ENCODE peak calls at places on chromosomes 2 and 18, in six cellular contexts. One of them, this sample, is unnamed.
A peak's percentile ranks its signal among the peaks of the same experiment; 100 is the strongest.

GRCh38 chr2:197786010-197786877 is 1.1 kb upstream of the BOLL start:
- DNase-seq in kidney: peak; percentile 82
- DNase-seq in suprapubic skin: no peak
- DNase-seq in PC-9: no peak
- DNase-seq in ascending aorta: no peak
- DNase-seq in fibroblast of lung: no peak
- DNase-seq in this sample: peak; percentile 79

GRCh38 chr2:216596986-216597509 is 36.2 kb upstream of the IGFBP2 start:
- DNase-seq in fibroblast of lung: no peak
- DNase-seq in kidney: no peak
- DNase-seq in suprapubic skin: no peak
- DNase-seq in PC-9: no peak
- DNase-seq in ascending aorta: no peak
- DNase-seq in this sample: no peak

GRCh38 chr2:45274190-45274926 is 265.1 kb upstream of the SIX2 start:
- DNase-seq in fibroblast of lung: no peak
- DNase-seq in kidney: no peak
- DNase-seq in ascending aorta: no peak
- DNase-seq in PC-9: peak; percentile 59
- DNase-seq in suprapubic skin: no peak
- DNase-seq in this sample: no peak

GRCh38 chr2:188032786-188033185 is 258.9 kb upstream of the GULP1 start:
- DNase-seq in ascending aorta: no peak
- DNase-seq in PC-9: no peak
- DNase-seq in fibroblast of lung: no peak
- DNase-seq in suprapubic skin: no peak
- DNase-seq in kidney: no peak
- DNase-seq in this sample: no peak

GRCh38 chr2:3738454-3738853 is 35.1 kb downstream of the DCDC2C start:
- DNase-seq in fibroblast of lung: peak; percentile 23
- DNase-seq in ascending aorta: no peak
- DNase-seq in kidney: no peak
- DNase-seq in suprapubic skin: no peak
- DNase-seq in PC-9: peak; percentile 39
- DNase-seq in this sample: no peak

GRCh38 chr18:2920546-2921343 is 73.9 kb downstream of the EMILIN2 start:
- DNase-seq in PC-9: no peak
- DNase-seq in fibroblast of lung: no peak
- DNase-seq in ascending aorta: no peak
- DNase-seq in kidney: peak; percentile 52
- DNase-seq in suprapubic skin: no peak
- DNase-seq in this sample: no peak

GRCh38 chr2:29260151-29260772 is 145.0 kb downstream of the CLIP4 start:
- DNase-seq in ascending aorta: no peak
- DNase-seq in kidney: no peak
- DNase-seq in PC-9: peak; percentile 40
- DNase-seq in fibroblast of lung: peak; percentile 25
- DNase-seq in suprapubic skin: no peak
- DNase-seq in this sample: no peak

GRCh38 chr2:27663160-27663462 is 303 bp downstream of the SUPT7L start:
- DNase-seq in PC-9: no peak
- DNase-seq in kidney: peak; percentile 89
- DNase-seq in fibroblast of lung: no peak
- DNase-seq in ascending aorta: no peak
- DNase-seq in suprapubic skin: no peak
- DNase-seq in this sample: peak; percentile 65

GRCh38 chr2:236545248-236545658 is 24.4 kb upstream of the ACKR3 start:
- DNase-seq in kidney: no peak
- DNase-seq in ascending aorta: no peak
- DNase-seq in suprapubic skin: no peak
- DNase-seq in PC-9: no peak
- DNase-seq in fibroblast of lung: no peak
- DNase-seq in this sample: no peak

GRCh38 chr2:236547725-236548124 is 21.9 kb upstream of the ACKR3 start:
- DNase-seq in ascending aorta: no peak
- DNase-seq in PC-9: no peak
- DNase-seq in kidney: no peak
- DNase-seq in fibroblast of lung: no peak
- DNase-seq in suprapubic skin: no peak
- DNase-seq in this sample: no peak

GRCh38 chr2:236548179-236548918 is 21.3 kb upstream of the ACKR3 start:
- DNase-seq in kidney: no peak
- DNase-seq in ascending aorta: no peak
- DNase-seq in fibroblast of lung: peak; percentile 16
- DNase-seq in PC-9: no peak
- DNase-seq in suprapubic skin: no peak
- DNase-seq in this sample: no peak

GRCh38 chr2:236545814-236546480 is 23.7 kb upstream of the ACKR3 start:
- DNase-seq in ascending aorta: no peak
- DNase-seq in kidney: no peak
- DNase-seq in fibroblast of lung: no peak
- DNase-seq in suprapubic skin: no peak
- DNase-seq in PC-9: no peak
- DNase-seq in this sample: no peak

DNA sequence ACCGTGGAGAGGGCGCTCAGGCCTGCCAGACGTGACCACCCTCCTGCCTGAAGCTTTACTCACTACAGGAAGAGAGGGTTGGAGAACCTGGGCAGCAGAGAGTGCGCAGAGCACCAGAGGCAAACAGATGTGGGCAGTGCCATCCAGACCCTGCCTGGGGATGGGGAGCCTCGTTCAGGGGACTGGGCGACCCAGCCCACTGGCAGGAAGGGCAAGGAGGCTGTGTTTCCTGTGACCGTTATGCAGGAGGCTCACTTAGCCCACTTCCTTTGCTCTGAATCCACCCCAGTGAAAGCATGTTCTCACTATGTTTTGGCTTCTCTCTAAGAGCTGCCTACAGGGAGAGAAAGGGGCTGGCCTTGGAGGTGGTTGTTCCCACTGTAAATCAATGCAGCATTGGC is 23.1 kb upstream of the ACKR3 start:
- DNase-seq in PC-9: no peak
- DNase-seq in ascending aorta: no peak
- DNase-seq in suprapubic skin: no peak
- DNase-seq in kidney: no peak
- DNase-seq in fibroblast of lung: no peak
- DNase-seq in this sample: no peak
- H3K4me1 ChIP-seq in PC-9: no peaks in the 10 kb centered on the region
- H3K4me1 ChIP-seq in ascending aorta: peaks cover 3% of the 10 kb centered on the region
- H3K4me1 ChIP-seq in suprapubic skin: no peaks in the 10 kb centered on the region
- H3K4me1 ChIP-seq in kidney: no peaks in the 10 kb centered on the region
- H3K4me1 ChIP-seq in fibroblast of lung: no peaks in the 10 kb centered on the region
- H3K4me1 ChIP-seq in this sample: no peaks in the 10 kb centered on the region

GRCh38 chr2:65409045-65409444 is 23.4 kb downstream of the SPRED2 start:
- DNase-seq in suprapubic skin: no peak
- DNase-seq in fibroblast of lung: no peak
- DNase-seq in PC-9: peak; percentile 10
- DNase-seq in kidney: no peak
- DNase-seq in ascending aorta: no peak
- DNase-seq in this sample: no peak
- H3K4me1 ChIP-seq in suprapubic skin: no peaks in the 10 kb centered on the region
- H3K4me1 ChIP-seq in fibroblast of lung: no peaks in the 10 kb centered on the region
- H3K4me1 ChIP-seq in PC-9: peaks cover 25% of the 10 kb centered on the region
- H3K4me1 ChIP-seq in kidney: peaks cover 12% of the 10 kb centered on the region
- H3K4me1 ChIP-seq in ascending aorta: peaks cover 3% of the 10 kb centered on the region
- H3K4me1 ChIP-seq in this sample: peaks cover 11% of the 10 kb centered on the region

DNA sequence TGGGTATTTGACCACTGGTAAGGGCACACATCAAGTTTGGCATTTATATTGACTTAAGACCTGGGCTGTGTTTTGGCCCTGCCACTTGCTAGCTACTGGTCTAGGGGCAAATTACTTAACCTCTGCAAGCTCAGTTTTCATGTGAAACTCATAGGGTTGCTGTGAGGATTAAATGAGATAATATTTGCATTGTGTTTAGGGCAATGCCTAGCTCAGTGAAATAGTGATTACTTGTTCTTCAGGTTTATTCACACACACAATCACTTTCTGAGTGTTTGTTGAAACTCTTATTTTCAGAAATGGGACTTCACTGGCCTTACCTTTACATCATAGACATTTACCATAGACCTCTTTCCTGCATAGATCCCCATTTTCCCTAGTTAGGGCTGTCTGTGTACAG is 12.3 kb downstream of the CERS6 start:
- DNase-seq in kidney: no peak
- DNase-seq in fibroblast of lung: no peak
- DNase-seq in suprapubic skin: no peak
- DNase-seq in PC-9: no peak
- DNase-seq in ascending aorta: no peak
- DNase-seq in this sample: no peak
- H3K4me1 ChIP-seq in kidney: peaks cover 4% of the 10 kb centered on the region
- H3K4me1 ChIP-seq in fibroblast of lung: peaks cover 2% of the 10 kb centered on the region
- H3K4me1 ChIP-seq in suprapubic skin: peaks cover 20% of the 10 kb centered on the region
- H3K4me1 ChIP-seq in PC-9: peaks cover 15% of the 10 kb centered on the region
- H3K4me1 ChIP-seq in ascending aorta: no peaks in the 10 kb centered on the region
- H3K4me1 ChIP-seq in this sample: peaks cover 11% of the 10 kb centered on the region

DNA sequence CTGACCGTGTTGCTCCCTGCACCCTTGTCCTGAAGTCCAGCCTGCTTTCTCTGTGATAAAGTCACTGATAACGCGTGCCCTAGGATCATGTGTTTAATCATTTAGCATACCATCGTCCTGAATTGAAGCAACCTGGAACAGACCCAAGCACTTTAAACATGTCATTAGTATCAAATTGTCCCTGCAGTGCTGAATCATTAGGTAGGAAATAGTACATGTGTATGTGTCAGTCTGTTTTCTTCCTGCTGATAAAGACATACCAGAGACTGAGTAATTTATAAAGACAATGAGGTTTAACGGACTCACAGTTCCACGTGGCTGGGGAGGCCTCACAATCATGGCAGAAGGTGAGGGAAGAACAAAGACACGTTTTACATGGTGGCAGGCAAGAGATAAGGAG is 2.8 kb downstream of the ASB18 start:
- DNase-seq in kidney: no peak
- DNase-seq in suprapubic skin: no peak
- DNase-seq in ascending aorta: no peak
- DNase-seq in fibroblast of lung: no peak
- DNase-seq in PC-9: no peak
- DNase-seq in this sample: no peak
- H3K4me1 ChIP-seq in kidney: no peaks in the 10 kb centered on the region
- H3K4me1 ChIP-seq in suprapubic skin: no peaks in the 10 kb centered on the region
- H3K4me1 ChIP-seq in ascending aorta: no peaks in the 10 kb centered on the region
- H3K4me1 ChIP-seq in fibroblast of lung: no peaks in the 10 kb centered on the region
- H3K4me1 ChIP-seq in PC-9: no peaks in the 10 kb centered on the region
- H3K4me1 ChIP-seq in this sample: no peaks in the 10 kb centered on the region

This sample was measured in osteoblast.